ENCODE peak calls at places on chromosome 19, in six cellular contexts. T is Panc1, E is stomach, I is endothelial cell of umbilical vein, V is suprapubic skin, Q is vagina. Z is an unnamed sample.

GRCh38 chr19:57947088-57947418 is 453 bp downstream of the ZNF256 start:
- DNase-seq in V (no peak), T (no peak), I (no peak), Q (no peak), E (no peak), Z (no peak)

GRCh38 chr19:56350416-56351045 is 35.9 kb upstream of the ZSCAN5A start:
- DNase-seq in T (peak), E (peak), I (peak), V (no peak), Q (no peak), Z (no peak)

GRCh38 chr19:2051771-2052704 is 994 bp upstream of the MKNK2 start:
- DNase-seq in T (no peak), I (no peak), V (peak), Q (no peak), E (peak), Z (peak)

GRCh38 chr19:44512326-44513298 is 12.3 kb upstream of the ZNF180 start:
- DNase-seq in Q (no peak), E (no peak), I (peak), V (no peak), T (no peak), Z (no peak)

GRCh38 chr19:52138614-52139290 is 986 bp downstream of the ZNF616 start:
- DNase-seq in T (no peak), Q (no peak), E (no peak), V (no peak), I (no peak), Z (peak)

GRCh38 chr19:2113436-2114211 is 16.9 kb downstream of the IZUMO4 start:
- DNase-seq in E (no peak), I (no peak), T (no peak), Q (no peak), V (no peak), Z (no peak)

GRCh38 chr19:15393963-15394362 is 14.4 kb upstream of the AKAP8 start:
- DNase-seq in I (no peak), V (no peak), E (no peak), T (no peak), Q (no peak), Z (no peak)

GRCh38 chr19:8468761-8469458 is 24.1 kb downstream of the HNRNPM start:
- DNase-seq in Q (no peak), E (no peak), I (no peak), V (no peak), T (no peak), Z (no peak)

GRCh38 chr19:11338164-11338563 is 1.3 kb downstream of the RAB3D start:
- DNase-seq in Q (no peak), I (no peak), T (no peak), E (no peak), V (no peak), Z (no peak)

GRCh38 chr19:48477067-48477685 is 8.0 kb downstream of the CYTH2 start:
- DNase-seq in E (no peak), V (no peak), Q (no peak), I (no peak), T (no peak), Z (no peak)
- TF ChIP-seq POLR2AphosphoS5 in E (no peak), V (no peak), Q (no peak), I (no peak), T (no peak), Z (no peak)

GRCh38 chr19:14004619-14005380 is 1.3 kb downstream of the RFX1 start:
- DNase-seq in T (no peak), E (peak), I (peak), V (no peak), Q (no peak), Z (peak)

GRCh38 chr19:14003279-14004051 is 2.7 kb downstream of the RFX1 start:
- DNase-seq in V (no peak), I (peak), Q (no peak), E (no peak), T (no peak), Z (no peak)

GRCh38 chr19:14000691-14001365 is 5.3 kb downstream of the RFX1 start:
- DNase-seq in Q (no peak), T (no peak), I (no peak), V (no peak), E (no peak), Z (no peak)

GRCh38 chr19:14005381-14006084 is 587 bp downstream of the RFX1 start:
- DNase-seq in I (peak), V (peak), T (no peak), Q (no peak), E (peak), Z (peak)

GRCh38 chr19:14002571-14003278 is 3.4 kb downstream of the RFX1 start:
- DNase-seq in Q (no peak), V (no peak), T (no peak), I (no peak), E (no peak), Z (no peak)
- H3K4me3 ChIP-seq in Q (no peak), V (no peak), T (no peak), I (no peak), E (no peak), Z (no peak)

DNA sequence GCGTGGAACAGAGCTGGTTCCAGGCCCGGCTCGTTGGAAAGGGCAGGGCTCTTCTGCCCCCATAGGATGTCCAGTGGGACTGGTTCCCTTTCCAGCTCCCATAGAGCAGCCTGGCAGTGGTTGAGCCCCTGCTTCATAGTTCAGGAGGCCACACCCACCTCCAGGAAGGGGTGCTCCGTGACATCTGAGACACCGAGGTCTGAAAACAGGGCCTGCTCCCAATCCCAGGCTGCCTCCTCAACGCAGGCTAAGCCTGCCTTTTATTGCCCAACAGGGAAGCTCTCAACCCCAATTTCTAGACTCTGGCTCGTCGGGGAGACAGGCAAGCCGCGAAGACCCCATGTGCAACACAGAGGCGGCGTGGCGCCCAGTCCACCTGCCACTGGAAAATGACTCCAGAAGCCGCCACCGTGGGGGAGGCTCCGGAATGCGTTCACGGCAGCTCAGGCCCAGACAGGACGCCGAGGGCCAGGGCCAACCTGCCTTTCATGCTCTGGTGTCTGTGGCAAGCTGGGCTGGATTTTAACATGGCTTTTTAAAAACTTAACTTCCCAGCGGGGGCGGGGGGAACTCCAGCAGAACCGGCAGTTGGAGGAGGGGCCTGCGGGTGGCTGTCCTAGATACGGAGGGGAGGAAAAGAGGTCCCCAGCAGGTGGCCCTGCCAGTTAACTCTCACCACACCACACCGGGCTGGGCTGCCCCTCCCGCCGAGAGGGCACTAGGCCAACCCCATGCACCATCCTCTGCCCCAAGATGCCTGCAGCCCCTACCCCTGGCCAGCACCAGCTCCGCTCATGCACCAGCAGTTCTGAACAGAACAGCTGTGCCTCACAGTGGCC is 17.9 kb upstream of the TINCR start:
- DNase-seq in Q (no peak), I (no peak), E (no peak), V (no peak), T (no peak), Z (no peak)
- TF ChIP-seq POLR2AphosphoS5 in Q (no peak), I (no peak), E (no peak), V (no peak), T (no peak), Z (no peak)

GRCh38 chr19:36152886-36153525 is 759 bp upstream of the COX7A1 start:
- DNase-seq in Q (no peak), E (no peak), I (no peak), T (no peak), V (no peak), Z (peak)
- H3K4me3 ChIP-seq in Q (peak), E (peak), I (peak), T (no peak), V (peak), Z (peak)

GRCh38 chr19:34772697-34773554 is at the start of gene ZNF599:
- DNase-seq in T (peak), I (peak), V (peak), Q (no peak), E (peak), Z (peak)
- TF ChIP-seq POLR2AphosphoS5 in T (peak), I (peak), V (peak), Q (peak), E (peak), Z (peak)

GRCh38 chr19:41546386-41546789 is 29.6 kb upstream of the CEACAM21 start:
- DNase-seq in I (no peak), V (no peak), E (no peak), T (no peak), Q (no peak), Z (peak)
- H3K4me3 ChIP-seq in I (no peak), V (no peak), E (no peak), T (no peak), Q (no peak), Z (no peak)

GRCh38 chr19:17262557-17262956 is 2.0 kb downstream of the USHBP1 start:
- DNase-seq in I (no peak), E (no peak), T (no peak), Q (no peak), V (no peak), Z (no peak)

GRCh38 chr19:17263712-17264640 is 569 bp downstream of the USHBP1 start:
- DNase-seq in V (no peak), I (no peak), E (no peak), Q (no peak), T (no peak), Z (no peak)

GRCh38 chr19:17259934-17260333 is 4.6 kb downstream of the USHBP1 start:
- DNase-seq in T (no peak), E (no peak), I (no peak), Q (no peak), V (no peak), Z (no peak)

GRCh38 chr19:17259118-17259780 is 5.3 kb downstream of the USHBP1 start:
- DNase-seq in I (no peak), V (no peak), Q (no peak), E (no peak), T (no peak), Z (no peak)

GRCh38 chr19:17260842-17261325 is 3.7 kb downstream of the USHBP1 start:
- DNase-seq in I (peak), Q (no peak), V (no peak), E (peak), T (peak), Z (peak)
- TF ChIP-seq POLR2AphosphoS5 in I (no peak), Q (peak), V (no peak), E (no peak), T (no peak), Z (peak)

GRCh38 chr19:41869374-41869955 is 7.6 kb upstream of the CD79A start:
- DNase-seq in I (no peak), E (no peak), Q (no peak), T (no peak), V (no peak), Z (no peak)
- H3K4me3 ChIP-seq in I (no peak), E (no peak), Q (no peak), T (no peak), V (no peak), Z (no peak)

GRCh38 chr19:50358483-50359431 is 6.7 kb downstream of the NAPSA start:
- DNase-seq in V (no peak), E (peak), Q (no peak), T (no peak), I (peak), Z (peak)

GRCh38 chr19:50361290-50362029 is 4.0 kb downstream of the NAPSA start:
- DNase-seq in T (no peak), E (no peak), I (no peak), Q (no peak), V (no peak), Z (no peak)

GRCh38 chr19:50359432-50359818 is 6.0 kb downstream of the NAPSA start:
- DNase-seq in I (no peak), T (no peak), E (no peak), V (no peak), Q (no peak), Z (no peak)

GRCh38 chr19:50356691-50357177 is 8.7 kb downstream of the NAPSA start:
- DNase-seq in T (no peak), Q (no peak), E (no peak), I (no peak), V (no peak), Z (no peak)

DNA sequence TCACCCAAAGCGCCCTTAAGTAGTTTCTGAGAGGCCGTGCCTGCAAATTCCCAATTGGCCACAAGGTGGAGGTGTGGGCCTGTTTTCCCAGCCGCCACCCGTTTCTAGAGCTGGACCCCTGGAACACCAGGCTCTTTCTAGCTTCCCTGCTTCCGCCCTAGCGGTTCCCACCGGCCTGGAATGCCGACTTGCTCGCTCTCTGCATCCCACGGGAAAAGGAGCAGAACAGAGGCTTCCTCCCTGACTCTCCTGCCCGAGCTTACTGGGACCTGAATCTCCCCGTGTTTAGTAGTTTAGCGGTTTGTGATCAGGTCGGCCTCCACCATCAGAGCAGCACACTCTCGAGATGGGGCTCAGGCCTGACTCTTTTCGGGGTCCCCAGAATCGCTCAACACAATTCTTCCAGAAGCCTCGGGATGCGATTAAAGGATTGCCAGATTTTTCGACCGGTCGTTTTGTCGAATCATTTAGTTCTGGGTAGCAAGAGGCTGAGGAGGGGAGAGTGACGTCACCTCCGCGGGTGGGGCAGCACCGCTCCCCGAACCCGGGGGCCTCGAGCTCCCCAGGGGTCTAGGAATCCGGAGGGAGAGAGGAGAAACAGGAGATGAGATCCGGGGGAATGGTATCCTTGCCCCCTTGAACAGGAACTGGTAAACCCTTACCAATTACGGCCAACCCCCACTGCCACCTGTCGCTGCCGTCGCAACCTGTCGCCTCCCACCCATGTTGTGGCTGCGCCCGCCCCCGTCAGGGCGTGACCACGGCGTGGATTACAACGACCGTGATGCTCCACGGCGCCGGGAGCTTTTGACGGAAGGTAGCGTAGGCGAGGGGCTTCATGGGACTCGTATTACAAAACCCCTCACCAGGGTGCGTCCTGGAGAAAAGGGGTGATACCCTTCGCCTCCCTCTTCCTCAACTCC is 8.0 kb downstream of the NAPSA start:
- DNase-seq in E (peak), V (no peak), T (no peak), Q (no peak), I (peak), Z (peak)
- TF ChIP-seq POLR2AphosphoS5 in E (no peak), V (no peak), T (no peak), Q (peak), I (no peak), Z (peak)